ENCODE peak calls at places on chromosome 17, in four cellular contexts. P is heart right ventricle, W is lower lobe of right lung, U is thoracic aorta. H is an unnamed sample. For H3K9me3 and H3K4me1, the result is how much of the 10 kb centered on the place peaks cover.

GRCh38 chr17:74864866-74865395 is 5.2 kb upstream of the GRIN2C start:
- DNase-seq in U (no peak), P (peak), W (peak), H (peak)

GRCh38 chr17:61402978-61403845 is 3.6 kb downstream of the TBX2 start:
- DNase-seq in P (no peak), U (no peak), W (peak), H (no peak)

GRCh38 chr17:81543339-81543675 is 8.8 kb downstream of the FAAP100 start:
- DNase-seq in W (no peak), P (no peak), U (no peak), H (no peak)

GRCh38 chr17:81510524-81510797 is 2.1 kb downstream of the ACTG1 start:
- DNase-seq in P (no peak), W (no peak), U (no peak), H (no peak)

GRCh38 chr17:75472119-75472518 is 15.7 kb downstream of the TMEM94 start:
- DNase-seq in W (no peak), P (no peak), U (no peak), H (no peak)

GRCh38 chr17:49610883-49611584 is 35.4 kb downstream of the NXPH3 start:
- DNase-seq in W (no peak), U (no peak), P (no peak), H (no peak)

GRCh38 chr17:81553616-81554181 is 1.5 kb upstream of the FAAP100 start:
- DNase-seq in W (no peak), U (no peak), P (no peak), H (peak)

GRCh38 chr17:17837966-17838962 is 1.5 kb upstream of the SREBF1 start:
- DNase-seq in U (no peak), W (peak), P (peak), H (peak)

GRCh38 chr17:81601525-81602120 is 35.3 kb downstream of the NPLOC4 start:
- DNase-seq in P (peak), W (no peak), U (no peak), H (no peak)

GRCh38 chr17:59837362-59838195 is 55.2 kb downstream of the TUBD1 start:
- DNase-seq in W (no peak), P (peak), U (peak), H (peak)

GRCh38 chr17:43016216-43016615 is 6.0 kb downstream of the VAT1 start:
- DNase-seq in U (no peak), P (no peak), W (no peak), H (no peak)

GRCh38 chr17:77480509-77481215 is 339.9 kb downstream of the SEC14L1 start:
- DNase-seq in P (no peak), W (no peak), U (no peak), H (no peak)

GRCh38 chr17:44374306-44375195 is 10.9 kb upstream of the FAM171A2 start:
- DNase-seq in P (no peak), W (no peak), U (no peak), H (no peak)

GRCh38 chr17:20982589-20983358 is 60.0 kb downstream of the USP22 start:
- DNase-seq in P (no peak), U (no peak), W (no peak), H (no peak)

GRCh38 chr17:63075969-63076368 is 109.9 kb downstream of the TANC2 start:
- DNase-seq in U (no peak), W (no peak), P (no peak), H (no peak)

GRCh38 chr17:77572851-77573250 is 385.7 kb upstream of the TNRC6C start:
- DNase-seq in P (no peak), U (no peak), W (peak), H (no peak)

GRCh38 chr17:624341-624860 is 90.2 kb downstream of the VPS53 start:
- DNase-seq in P (no peak), U (no peak), W (no peak), H (no peak)

GRCh38 chr17:8162232-8162996 is at the start of gene VAMP2:
- DNase-seq in U (no peak), P (peak), W (peak), H (peak)

GRCh38 chr17:6648181-6648580 is 3.2 kb downstream of the MED31 start:
- DNase-seq in W (no peak), P (no peak), U (no peak), H (no peak)

GRCh38 chr17:32341857-32342602 is at the start of gene C17orf75:
- DNase-seq in P (peak), U (no peak), W (peak), H (peak)

GRCh38 chr17:1762233-1762905 is 509 bp downstream of the SERPINF1 start:
- DNase-seq in W (no peak), U (no peak), P (peak), H (no peak)

DNA sequence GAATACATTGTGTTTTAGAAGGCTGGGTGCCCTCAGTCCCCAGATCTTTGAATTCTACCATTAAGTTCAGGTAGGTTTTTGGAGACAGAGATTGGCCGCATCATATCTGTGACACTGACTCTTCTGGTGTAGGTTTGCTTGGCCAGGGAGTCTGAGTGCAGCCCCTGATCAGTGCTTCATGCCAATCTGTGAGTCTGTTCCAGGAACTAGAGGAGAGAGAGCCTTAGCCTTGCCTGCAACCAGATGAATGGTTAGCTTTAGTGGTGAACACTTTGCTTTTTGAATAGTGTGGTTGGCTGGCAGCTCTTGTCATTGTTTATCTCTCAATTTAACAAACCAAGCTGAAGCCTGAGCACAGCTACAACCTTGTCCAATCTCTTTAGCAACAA is 87.8 kb downstream of the PLXDC1 start:
- DNase-seq in U (no peak), W (no peak), P (no peak), H (no peak)
- H3K9me3 ChIP-seq in U (under half), W (under half), P (under half), H (under half)

GRCh38 chr17:4845128-4845527 is 12.0 kb downstream of the MINK1 start:
- DNase-seq in U (no peak), W (no peak), P (no peak), H (no peak)

GRCh38 chr17:4839965-4840892 is 7.1 kb downstream of the MINK1 start:
- DNase-seq in W (no peak), U (no peak), P (no peak), H (no peak)

GRCh38 chr17:4840893-4841242 is 7.7 kb downstream of the MINK1 start:
- DNase-seq in U (no peak), P (no peak), W (no peak), H (no peak)

GRCh38 chr17:4842376-4842775 is 9.2 kb downstream of the MINK1 start:
- DNase-seq in U (no peak), W (no peak), P (no peak), H (no peak)

DNA sequence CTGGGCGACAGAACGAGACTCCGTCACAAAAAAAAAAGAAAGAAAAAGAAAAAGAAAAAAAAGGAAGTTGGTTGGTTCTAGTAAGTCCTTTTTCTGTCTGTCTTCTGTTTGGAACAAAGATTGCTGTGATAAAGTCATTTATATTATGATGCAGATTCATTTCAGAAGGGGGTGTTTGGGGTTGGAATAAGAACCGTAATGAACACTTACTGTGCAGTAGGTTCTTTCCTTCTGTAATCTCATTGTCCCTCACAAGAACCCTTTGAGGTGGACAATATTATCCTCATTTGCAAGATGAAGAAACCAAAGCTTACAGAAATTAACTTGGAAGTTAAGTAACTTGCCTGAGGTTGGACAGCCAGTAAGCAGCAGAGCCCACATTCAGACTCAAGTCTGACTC is 10.3 kb downstream of the MINK1 start:
- DNase-seq in W (no peak), U (no peak), P (no peak), H (no peak)
- H3K4me1 ChIP-seq in W (half or more), U (under half), P (under half), H (under half)

DNA sequence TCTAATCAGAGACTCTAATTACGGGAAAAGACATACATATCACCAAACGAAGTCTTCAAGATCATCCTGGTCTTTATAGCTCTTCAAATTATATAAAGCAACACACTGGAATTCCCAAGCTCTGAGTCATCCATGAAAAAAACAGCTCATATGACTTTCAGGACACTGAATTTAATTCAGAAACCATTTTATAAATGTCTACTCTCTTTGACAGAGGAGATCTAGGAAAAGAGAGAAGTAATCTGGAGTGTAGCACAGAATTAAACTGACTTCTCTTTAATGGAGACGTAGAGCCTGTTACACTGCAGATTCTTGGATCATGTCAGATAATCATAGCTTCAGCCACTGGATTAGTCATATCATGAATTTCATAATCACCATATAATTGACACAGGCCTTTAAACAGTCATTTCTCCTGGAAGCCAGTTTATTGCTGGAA is 86.8 kb upstream of the WSB1 start:
- DNase-seq in P (no peak), W (no peak), U (no peak), H (no peak)
- TF ChIP-seq CTCF in P (no peak), W (no peak), U (no peak), H (no peak)

GRCh38 chr17:29034510-29034909 is 8.4 kb upstream of the PIPOX start:
- DNase-seq in U (no peak), W (no peak), P (no peak), H (no peak)
- H3K9me3 ChIP-seq in U (under half), W (under half), P (under half), H (under half)

GRCh38 chr17:58348038-58348437 is 4.0 kb downstream of the SUPT4H1 start:
- DNase-seq in W (no peak), P (no peak), U (no peak), H (no peak)

GRCh38 chr17:58343131-58343530 is 8.9 kb downstream of the SUPT4H1 start:
- DNase-seq in U (no peak), P (no peak), W (no peak), H (no peak)

GRCh38 chr17:58344047-58344790 is 7.8 kb downstream of the SUPT4H1 start:
- DNase-seq in W (no peak), U (no peak), P (no peak), H (no peak)

GRCh38 chr17:58344791-58345157 is 7.2 kb downstream of the SUPT4H1 start:
- DNase-seq in U (no peak), W (no peak), P (no peak), H (no peak)

DNA sequence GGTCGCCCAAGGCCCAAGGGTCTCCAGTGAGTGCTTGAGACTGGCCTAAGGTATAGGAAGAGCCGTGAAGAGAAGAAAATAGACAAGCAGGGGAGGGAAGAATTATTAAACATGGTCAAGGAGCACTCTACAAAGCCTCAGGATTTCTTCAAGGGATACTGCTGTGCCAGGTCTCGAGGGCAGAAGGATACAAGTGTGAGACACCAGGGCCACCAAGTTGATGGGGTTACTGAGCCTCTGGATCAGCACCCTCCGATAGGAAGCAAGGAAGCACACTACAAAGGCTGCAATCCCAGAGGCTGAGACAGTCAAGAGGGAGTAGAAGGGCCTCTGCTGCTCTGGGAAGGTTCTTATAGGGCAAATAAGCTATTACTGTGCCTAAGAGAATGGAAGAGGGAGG is 6.5 kb downstream of the SUPT4H1 start:
- DNase-seq in P (no peak), U (no peak), W (no peak), H (no peak)
- H3K4me1 ChIP-seq in P (under half), U (under half), W (under half), H (under half)

GRCh38 chr17:64240741-64241347 is 22.2 kb downstream of the TEX2 start:
- DNase-seq in P (peak), W (no peak), U (no peak), H (peak)

GRCh38 chr17:64232466-64233262 is 30.4 kb downstream of the TEX2 start:
- DNase-seq in W (no peak), U (no peak), P (no peak), H (no peak)

GRCh38 chr17:64240261-64240740 is 22.8 kb downstream of the TEX2 start:
- DNase-seq in W (no peak), P (no peak), U (no peak), H (no peak)

GRCh38 chr17:64234961-64235360 is 28.1 kb downstream of the TEX2 start:
- DNase-seq in U (no peak), W (no peak), P (no peak), H (no peak)

GRCh38 chr17:64236827-64237403 is 26.1 kb downstream of the TEX2 start:
- DNase-seq in W (no peak), U (no peak), P (no peak), H (no peak)
- TF ChIP-seq CTCF in W (no peak), U (no peak), P (peak), H (no peak)

DNA sequence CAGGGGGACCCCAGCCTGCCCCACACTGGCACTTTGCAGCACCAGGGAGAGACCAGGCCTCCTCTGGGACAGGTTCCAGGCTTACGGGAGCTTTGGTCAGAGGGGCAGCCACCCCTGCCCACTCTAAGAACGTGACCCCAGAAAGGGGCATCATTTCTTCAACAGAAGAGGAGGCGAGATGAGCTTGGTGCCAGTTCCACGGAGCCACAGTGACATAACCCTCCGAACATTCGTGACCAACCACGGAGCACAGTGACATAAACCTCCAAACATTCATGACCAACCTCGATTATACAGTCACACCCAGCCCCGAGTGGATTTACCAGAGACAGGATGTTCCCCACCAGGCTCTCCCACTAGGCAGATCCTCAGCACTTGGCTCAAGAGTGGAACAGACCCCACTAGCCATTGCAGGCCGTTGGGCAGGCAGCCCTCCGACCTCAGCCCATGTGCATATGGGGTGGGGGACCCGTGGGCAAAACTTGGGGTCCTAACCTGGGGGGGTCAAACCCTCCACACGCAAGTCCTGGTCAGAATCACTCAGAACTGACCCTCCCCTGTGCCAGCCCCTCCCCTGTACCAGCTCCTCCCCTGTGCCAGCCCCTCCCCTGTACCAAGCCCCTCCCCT is 112.9 kb downstream of the METRNL start:
- DNase-seq in W (peak), P (no peak), U (no peak), H (peak)
- H3K9me3 ChIP-seq in W (under half), P (under half), U (under half), H (under half)

GRCh38 chr17:78715000-78715771 is 66.9 kb downstream of the CYTH1 start:
- DNase-seq in P (no peak), U (no peak), W (no peak), H (no peak)
- H3K4me1 ChIP-seq in P (half or more), U (under half), W (half or more), H (under half)

GRCh38 chr17:41912925-41913324 is 5.8 kb downstream of the ACLY start:
- DNase-seq in U (no peak), P (no peak), W (no peak), H (no peak)
- TF ChIP-seq CTCF in U (no peak), P (no peak), W (no peak), H (no peak)

GRCh38 chr17:5179003-5179402 is 12.7 kb downstream of the ZNF594 start:
- DNase-seq in W (no peak), P (no peak), U (no peak), H (no peak)

GRCh38 chr17:5184284-5184683 is 7.4 kb downstream of the ZNF594 start:
- DNase-seq in P (no peak), U (no peak), W (no peak), H (no peak)

GRCh38 chr17:5182597-5183409 is 8.9 kb downstream of the ZNF594 start:
- DNase-seq in W (no peak), U (no peak), P (no peak), H (no peak)

GRCh38 chr17:5183410-5183793 is 8.3 kb downstream of the ZNF594 start:
- DNase-seq in P (no peak), U (no peak), W (no peak), H (no peak)

GRCh38 chr17:5181509-5182305 is 10.0 kb downstream of the ZNF594 start:
- DNase-seq in W (no peak), P (no peak), U (no peak), H (no peak)
- H3K9me3 ChIP-seq in W (half or more), P (half or more), U (half or more), H (half or more)

H was measured in tibial artery.